ENCODE peak calls at places on chromosomes 6 and 20, in six cellular contexts. One of them, this sample, is unnamed.

GRCh38 chr6:116246089-116246488 is 7.8 kb downstream of the TSPYL4 start:
- DNase-seq in K562: peak; percentile 47
- DNase-seq in IMR-90: peak; percentile 87
- DNase-seq in mesendoderm: no peak
- DNase-seq in neural progenitor cell: no peak
- DNase-seq in MM.1S: no peak
- DNase-seq in this sample: no peak

GRCh38 chr6:106097368-106098231 is 11.5 kb downstream of the PRDM1 start:
- DNase-seq in K562: peak; percentile 56
- DNase-seq in IMR-90: peak; percentile 63
- DNase-seq in mesendoderm: peak; percentile 28
- DNase-seq in neural progenitor cell: no peak
- DNase-seq in MM.1S: peak; percentile 83
- DNase-seq in this sample: no peak

GRCh38 chr6:148465654-148466053 is 123.0 kb downstream of the SASH1 start:
- DNase-seq in K562: no peak
- DNase-seq in IMR-90: no peak
- DNase-seq in mesendoderm: no peak
- DNase-seq in neural progenitor cell: no peak
- DNase-seq in MM.1S: no peak
- DNase-seq in this sample: no peak

GRCh38 chr20:35699914-35700624 is 864 bp downstream of the ROMO1 start:
- DNase-seq in K562: no peak
- DNase-seq in IMR-90: peak; percentile 29
- DNase-seq in mesendoderm: no peak
- DNase-seq in neural progenitor cell: no peak
- DNase-seq in MM.1S: peak; percentile 30
- DNase-seq in this sample: no peak

GRCh38 chr20:45456632-45457031 is 12.9 kb upstream of the WFDC2 start:
- DNase-seq in K562: peak; percentile 55
- DNase-seq in IMR-90: no peak
- DNase-seq in mesendoderm: peak; percentile 78
- DNase-seq in neural progenitor cell: peak; percentile 64
- DNase-seq in MM.1S: peak; percentile 46
- DNase-seq in this sample: peak; percentile 89

GRCh38 chr6:17057322-17057721 is 44.5 kb upstream of the STMND1 start:
- DNase-seq in K562: no peak
- DNase-seq in IMR-90: no peak
- DNase-seq in mesendoderm: no peak
- DNase-seq in neural progenitor cell: no peak
- DNase-seq in MM.1S: no peak
- DNase-seq in this sample: no peak

GRCh38 chr6:37243131-37243815 is 14.3 kb upstream of the TBC1D22B start:
- DNase-seq in K562: no peak
- DNase-seq in IMR-90: no peak
- DNase-seq in mesendoderm: no peak
- DNase-seq in neural progenitor cell: no peak
- DNase-seq in MM.1S: no peak
- DNase-seq in this sample: no peak

GRCh38 chr6:157491571-157492232 is 110.7 kb downstream of the ZDHHC14 start:
- DNase-seq in K562: no peak
- DNase-seq in IMR-90: no peak
- DNase-seq in mesendoderm: no peak
- DNase-seq in neural progenitor cell: peak; percentile 8
- DNase-seq in MM.1S: no peak
- DNase-seq in this sample: peak; percentile 45

GRCh38 chr20:35131953-35132352 is 15.2 kb downstream of the EDEM2 start:
- DNase-seq in K562: no peak
- DNase-seq in IMR-90: no peak
- DNase-seq in mesendoderm: no peak
- DNase-seq in neural progenitor cell: no peak
- DNase-seq in MM.1S: no peak
- DNase-seq in this sample: no peak

GRCh38 chr20:36606171-36607116 is 865 bp downstream of the RAB5IF start:
- DNase-seq in K562: peak; percentile 68
- DNase-seq in IMR-90: peak; percentile 21
- DNase-seq in mesendoderm: peak; percentile 75
- DNase-seq in neural progenitor cell: peak; percentile 46
- DNase-seq in MM.1S: peak; percentile 39
- DNase-seq in this sample: peak; percentile 81

GRCh38 chr6:165321555-165322145 is 12.2 kb upstream of the C6orf118 start:
- DNase-seq in K562: no peak
- DNase-seq in IMR-90: no peak
- DNase-seq in mesendoderm: no peak
- DNase-seq in neural progenitor cell: no peak
- DNase-seq in MM.1S: no peak
- DNase-seq in this sample: no peak

GRCh38 chr6:112780498-112781096 is 433.5 kb downstream of the RFPL4B start:
- DNase-seq in K562: peak; percentile 79
- DNase-seq in IMR-90: peak; percentile 84
- DNase-seq in mesendoderm: peak; percentile 78
- DNase-seq in neural progenitor cell: peak; percentile 90
- DNase-seq in MM.1S: peak; percentile 74
- DNase-seq in this sample: peak; percentile 87

GRCh38 chr20:57439432-57439831 is 48.2 kb downstream of the RBM38 start:
- DNase-seq in K562: no peak
- DNase-seq in IMR-90: no peak
- DNase-seq in mesendoderm: no peak
- DNase-seq in neural progenitor cell: no peak
- DNase-seq in MM.1S: no peak
- DNase-seq in this sample: no peak

GRCh38 chr20:64239449-64240242 is 15.9 kb upstream of the PCMTD2 start:
- DNase-seq in K562: no peak
- DNase-seq in IMR-90: no peak
- DNase-seq in mesendoderm: no peak
- DNase-seq in neural progenitor cell: no peak
- DNase-seq in MM.1S: no peak
- DNase-seq in this sample: no peak

GRCh38 chr6:88548891-88549505 is 382.9 kb upstream of the CNR1 start:
- DNase-seq in K562: no peak
- DNase-seq in IMR-90: no peak
- DNase-seq in mesendoderm: no peak
- DNase-seq in neural progenitor cell: no peak
- DNase-seq in MM.1S: no peak
- DNase-seq in this sample: no peak

GRCh38 chr6:35449287-35449881 is 2.8 kb upstream of the FANCE start:
- DNase-seq in K562: peak; percentile 80
- DNase-seq in IMR-90: peak; percentile 72
- DNase-seq in mesendoderm: peak; percentile 76
- DNase-seq in neural progenitor cell: peak; percentile 85
- DNase-seq in MM.1S: peak; percentile 82
- DNase-seq in this sample: peak; percentile 63

GRCh38 chr20:1165521-1165920 is 19.3 kb downstream of the TMEM74B start:
- DNase-seq in K562: no peak
- DNase-seq in IMR-90: no peak
- DNase-seq in mesendoderm: no peak
- DNase-seq in neural progenitor cell: no peak
- DNase-seq in MM.1S: no peak
- DNase-seq in this sample: peak; percentile 18

GRCh38 chr6:127177030-127177928 is 58.8 kb downstream of the RSPO3 start:
- DNase-seq in K562: no peak
- DNase-seq in IMR-90: peak; percentile 63
- DNase-seq in mesendoderm: no peak
- DNase-seq in neural progenitor cell: no peak
- DNase-seq in MM.1S: no peak
- DNase-seq in this sample: no peak

GRCh38 chr6:33610057-33610456 is 11.1 kb upstream of the ITPR3 start:
- DNase-seq in K562: no peak
- DNase-seq in IMR-90: no peak
- DNase-seq in mesendoderm: no peak
- DNase-seq in neural progenitor cell: no peak
- DNase-seq in MM.1S: no peak
- DNase-seq in this sample: peak; percentile 55

GRCh38 chr6:23308166-23308565 is 738.8 kb downstream of the HDGFL1 start:
- DNase-seq in K562: no peak
- DNase-seq in IMR-90: no peak
- DNase-seq in mesendoderm: no peak
- DNase-seq in neural progenitor cell: no peak
- DNase-seq in MM.1S: no peak
- DNase-seq in this sample: no peak

GRCh38 chr6:18053555-18054445 is 66.4 kb upstream of the KIF13A start:
- DNase-seq in K562: peak; percentile 74
- DNase-seq in IMR-90: peak; percentile 6
- DNase-seq in mesendoderm: peak; percentile 33
- DNase-seq in neural progenitor cell: no peak
- DNase-seq in MM.1S: no peak
- DNase-seq in this sample: no peak

GRCh38 chr20:36035720-36036119 is 67.3 kb downstream of the CNBD2 start:
- DNase-seq in K562: no peak
- DNase-seq in IMR-90: no peak
- DNase-seq in mesendoderm: no peak
- DNase-seq in neural progenitor cell: no peak
- DNase-seq in MM.1S: no peak
- DNase-seq in this sample: no peak

GRCh38 chr6:73451166-73452106 is 661 bp downstream of the CGAS start:
- DNase-seq in K562: no peak
- DNase-seq in IMR-90: peak; percentile 43
- DNase-seq in mesendoderm: peak; percentile 48
- DNase-seq in neural progenitor cell: peak; percentile 9
- DNase-seq in MM.1S: peak; percentile 64
- DNase-seq in this sample: peak; percentile 63

GRCh38 chr20:35698298-35699126 is 640 bp downstream of the NFS1 start:
- DNase-seq in K562: peak; percentile 64
- DNase-seq in IMR-90: no peak
- DNase-seq in mesendoderm: peak; percentile 34
- DNase-seq in neural progenitor cell: peak; percentile 47
- DNase-seq in MM.1S: no peak
- DNase-seq in this sample: peak; percentile 67

GRCh38 chr20:31608256-31608980 is 3.3 kb downstream of the ID1 start:
- DNase-seq in K562: peak; percentile 82
- DNase-seq in IMR-90: peak; percentile 48
- DNase-seq in mesendoderm: peak; percentile 98
- DNase-seq in neural progenitor cell: peak; percentile 93
- DNase-seq in MM.1S: no peak
- DNase-seq in this sample: peak; percentile 98

GRCh38 chr6:170290306-170291128 is at the start of gene DLL1:
- DNase-seq in K562: no peak
- DNase-seq in IMR-90: peak; percentile 29
- DNase-seq in mesendoderm: peak; percentile 58
- DNase-seq in neural progenitor cell: peak; percentile 97
- DNase-seq in MM.1S: no peak
- DNase-seq in this sample: peak; percentile 88

GRCh38 chr6:7697432-7697819 is 28.5 kb upstream of the BMP6 start:
- DNase-seq in K562: no peak
- DNase-seq in IMR-90: no peak
- DNase-seq in mesendoderm: no peak
- DNase-seq in neural progenitor cell: no peak
- DNase-seq in MM.1S: no peak
- DNase-seq in this sample: no peak

DNA sequence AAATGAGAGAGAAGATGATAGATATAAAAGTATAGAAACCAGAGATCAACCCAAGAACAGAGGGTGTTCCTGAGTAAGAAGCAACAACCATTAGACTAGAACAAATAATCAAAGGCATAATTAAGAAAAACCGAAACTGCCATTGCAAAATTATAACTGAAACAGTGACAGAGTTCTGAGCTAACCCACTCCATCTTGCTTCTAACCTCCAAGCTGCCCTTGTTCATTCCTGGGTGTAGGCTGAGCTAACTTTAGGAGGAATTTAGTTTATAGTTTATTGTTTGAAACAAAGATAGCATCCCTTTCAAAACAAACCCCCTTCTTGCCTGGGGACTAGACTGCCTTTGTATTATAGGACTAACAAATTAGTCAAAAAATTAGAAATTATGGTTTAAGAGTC is 56.1 kb upstream of the PRND start:
- DNase-seq in K562: no peak
- DNase-seq in IMR-90: no peak
- DNase-seq in mesendoderm: no peak
- DNase-seq in neural progenitor cell: no peak
- DNase-seq in MM.1S: peak; percentile 15
- DNase-seq in this sample: no peak
- H3K9ac ChIP-seq in K562: no peak overlapping the region
- H3K9ac ChIP-seq in IMR-90: no peak overlapping the region
- H3K9ac ChIP-seq in mesendoderm: no peak overlapping the region
- H3K9ac ChIP-seq in neural progenitor cell: no peak overlapping the region
- H3K9ac ChIP-seq in MM.1S: peak overlapping the region; percentile 34
- H3K9ac ChIP-seq in this sample: no peak overlapping the region

GRCh38 chr6:75372884-75373283 is 88.3 kb upstream of the TMEM30A start:
- DNase-seq in K562: no peak
- DNase-seq in IMR-90: no peak
- DNase-seq in mesendoderm: no peak
- DNase-seq in neural progenitor cell: no peak
- DNase-seq in MM.1S: no peak
- DNase-seq in this sample: no peak

GRCh38 chr6:75368864-75369402 is 84.3 kb upstream of the TMEM30A start:
- DNase-seq in K562: no peak
- DNase-seq in IMR-90: no peak
- DNase-seq in mesendoderm: no peak
- DNase-seq in neural progenitor cell: no peak
- DNase-seq in MM.1S: no peak
- DNase-seq in this sample: no peak

GRCh38 chr6:75363304-75363703 is 78.7 kb upstream of the TMEM30A start:
- DNase-seq in K562: no peak
- DNase-seq in IMR-90: no peak
- DNase-seq in mesendoderm: no peak
- DNase-seq in neural progenitor cell: no peak
- DNase-seq in MM.1S: no peak
- DNase-seq in this sample: no peak

DNA sequence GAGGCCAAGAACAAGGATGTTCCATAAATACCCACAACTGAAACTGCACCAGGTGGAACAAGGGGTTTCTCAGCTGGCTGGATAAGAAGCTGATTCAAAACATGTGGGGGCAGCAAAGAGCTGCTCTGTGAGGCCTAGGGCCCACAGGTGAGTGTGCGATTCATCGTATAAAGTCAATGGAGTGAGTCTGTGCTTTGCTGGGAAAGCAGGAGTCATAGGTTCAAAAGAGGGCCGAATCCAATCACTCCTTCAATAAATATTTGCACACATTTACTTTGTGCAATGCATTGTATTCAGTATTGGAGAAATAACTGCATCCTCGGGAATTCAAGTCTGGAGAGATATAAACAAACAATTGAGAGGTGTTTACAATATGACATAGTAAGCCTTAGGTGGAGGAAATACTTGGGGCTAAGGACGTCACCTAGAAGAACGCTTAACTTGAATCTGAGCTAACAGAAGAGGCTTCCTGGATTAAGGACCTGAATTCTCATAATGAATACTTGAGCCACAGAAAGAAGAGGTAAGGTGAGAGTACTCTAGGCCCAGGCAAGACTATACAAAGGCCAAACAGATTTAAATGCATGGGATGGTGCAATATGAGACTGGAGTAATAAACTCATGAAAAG is 83.7 kb upstream of the TMEM30A start:
- DNase-seq in K562: peak; percentile 43
- DNase-seq in IMR-90: peak; percentile 22
- DNase-seq in mesendoderm: peak; percentile 80
- DNase-seq in neural progenitor cell: peak; percentile 76
- DNase-seq in MM.1S: peak; percentile 58
- DNase-seq in this sample: peak; percentile 91
- H3K27ac ChIP-seq in K562: no peak overlapping the region
- H3K27ac ChIP-seq in IMR-90: no peak overlapping the region
- H3K27ac ChIP-seq in mesendoderm: no peak overlapping the region
- H3K27ac ChIP-seq in neural progenitor cell: no peak overlapping the region
- H3K27ac ChIP-seq in MM.1S: no peak overlapping the region
- H3K27ac ChIP-seq in this sample: no peak overlapping the region

GRCh38 chr6:28522594-28523557 is 2.8 kb upstream of the GPX5 start:
- DNase-seq in K562: peak; percentile 23
- DNase-seq in IMR-90: no peak
- DNase-seq in mesendoderm: peak; percentile 74
- DNase-seq in neural progenitor cell: peak; percentile 59
- DNase-seq in MM.1S: no peak
- DNase-seq in this sample: peak; percentile 70
- H3K27me3 ChIP-seq in K562: no peaks in the 10 kb centered on the region
- H3K27me3 ChIP-seq in IMR-90: no peaks in the 10 kb centered on the region
- H3K27me3 ChIP-seq in mesendoderm: no peaks in the 10 kb centered on the region
- H3K27me3 ChIP-seq in neural progenitor cell: peaks cover under 1% of the 10 kb centered on the region
- H3K27me3 ChIP-seq in MM.1S: no peaks in the 10 kb centered on the region
- H3K27me3 ChIP-seq in this sample: no peaks in the 10 kb centered on the region

GRCh38 chr20:38645980-38646858 is 44.6 kb downstream of the ARHGAP40 start:
- DNase-seq in K562: peak; percentile 89
- DNase-seq in IMR-90: peak; percentile 50
- DNase-seq in mesendoderm: peak; percentile 85
- DNase-seq in neural progenitor cell: peak; percentile 91
- DNase-seq in MM.1S: peak; percentile 76
- DNase-seq in this sample: peak; percentile 97
- H3K9ac ChIP-seq in K562: no peak overlapping the region
- H3K9ac ChIP-seq in IMR-90: no peak overlapping the region
- H3K9ac ChIP-seq in mesendoderm: peak overlapping the region; percentile 62
- H3K9ac ChIP-seq in neural progenitor cell: no peak overlapping the region
- H3K9ac ChIP-seq in MM.1S: peak overlapping the region; percentile 22
- H3K9ac ChIP-seq in this sample: no peak overlapping the region

This sample was measured in endodermal cell.